ENCODE peak calls at places on chromosomes 13 and 19, in ten cellular contexts. One of them, this sample, is unnamed.
A peak's percentile ranks its signal among the peaks of the same experiment; 100 is the strongest.

GRCh38 chr19:17420267-17420924 is 549 bp downstream of the MVB12A start:
- ATAC-seq in HCT116: peak; percentile 64
- ATAC-seq in upper lobe of left lung: peak; percentile 37
- ATAC-seq in right lobe of liver: peak; percentile 42
- ATAC-seq in GM12878: peak; percentile 57
- ATAC-seq in K562: no peak
- ATAC-seq in body of pancreas: peak; percentile 2
- ATAC-seq in HepG2: peak; percentile 45
- ATAC-seq in heart left ventricle: peak; percentile 27
- ATAC-seq in gastrocnemius medialis: no peak
- ATAC-seq in this sample: peak; percentile 5

GRCh38 chr13:49021953-49022352 is 46.2 kb downstream of the FNDC3A start:
- ATAC-seq in upper lobe of left lung: no peak
- ATAC-seq in K562: no peak
- ATAC-seq in body of pancreas: no peak
- ATAC-seq in GM12878: peak; percentile 57
- ATAC-seq in gastrocnemius medialis: no peak
- ATAC-seq in right lobe of liver: no peak
- ATAC-seq in HepG2: no peak
- ATAC-seq in heart left ventricle: no peak
- ATAC-seq in HCT116: no peak
- ATAC-seq in this sample: no peak

GRCh38 chr13:26985285-26985878 is 186.2 kb downstream of the USP12 start:
- ATAC-seq in HCT116: peak; percentile 94
- ATAC-seq in gastrocnemius medialis: peak; percentile 80
- ATAC-seq in body of pancreas: peak; percentile 57
- ATAC-seq in GM12878: peak; percentile 91
- ATAC-seq in K562: peak; percentile 68
- ATAC-seq in HepG2: peak; percentile 36
- ATAC-seq in right lobe of liver: peak; percentile 66
- ATAC-seq in upper lobe of left lung: peak; percentile 80
- ATAC-seq in heart left ventricle: peak; percentile 73
- ATAC-seq in this sample: peak; percentile 53

GRCh38 chr13:22800726-22801401 is 379.9 kb upstream of the SGCG start:
- ATAC-seq in body of pancreas: no peak
- ATAC-seq in K562: no peak
- ATAC-seq in right lobe of liver: peak; percentile 68
- ATAC-seq in upper lobe of left lung: no peak
- ATAC-seq in HCT116: no peak
- ATAC-seq in HepG2: no peak
- ATAC-seq in heart left ventricle: peak; percentile 72
- ATAC-seq in GM12878: peak; percentile 40
- ATAC-seq in gastrocnemius medialis: no peak
- ATAC-seq in this sample: peak; percentile 58

GRCh38 chr19:2097330-2098327 is 914 bp downstream of the IZUMO4 start:
- ATAC-seq in heart left ventricle: no peak
- ATAC-seq in HCT116: no peak
- ATAC-seq in body of pancreas: peak; percentile 7
- ATAC-seq in GM12878: no peak
- ATAC-seq in HepG2: peak; percentile 5
- ATAC-seq in gastrocnemius medialis: no peak
- ATAC-seq in K562: no peak
- ATAC-seq in right lobe of liver: no peak
- ATAC-seq in upper lobe of left lung: no peak
- ATAC-seq in this sample: no peak

GRCh38 chr19:58304255-58304654 is 922 bp upstream of the ERVK3-1 start:
- ATAC-seq in HepG2: no peak
- ATAC-seq in HCT116: no peak
- ATAC-seq in body of pancreas: no peak
- ATAC-seq in upper lobe of left lung: no peak
- ATAC-seq in heart left ventricle: no peak
- ATAC-seq in gastrocnemius medialis: no peak
- ATAC-seq in GM12878: no peak
- ATAC-seq in K562: peak; percentile 67
- ATAC-seq in right lobe of liver: no peak
- ATAC-seq in this sample: no peak

GRCh38 chr13:26323764-26324163 is 69.8 kb downstream of the CDK8 start:
- ATAC-seq in body of pancreas: no peak
- ATAC-seq in right lobe of liver: no peak
- ATAC-seq in HCT116: no peak
- ATAC-seq in HepG2: no peak
- ATAC-seq in heart left ventricle: no peak
- ATAC-seq in gastrocnemius medialis: peak; percentile 42
- ATAC-seq in K562: no peak
- ATAC-seq in GM12878: peak; percentile 16
- ATAC-seq in upper lobe of left lung: no peak
- ATAC-seq in this sample: no peak

GRCh38 chr13:36551445-36551844 is 119.2 kb downstream of the CCNA1 start:
- ATAC-seq in gastrocnemius medialis: no peak
- ATAC-seq in body of pancreas: no peak
- ATAC-seq in HepG2: no peak
- ATAC-seq in right lobe of liver: no peak
- ATAC-seq in K562: no peak
- ATAC-seq in heart left ventricle: no peak
- ATAC-seq in HCT116: no peak
- ATAC-seq in upper lobe of left lung: no peak
- ATAC-seq in GM12878: no peak
- ATAC-seq in this sample: no peak

GRCh38 chr13:38538412-38538811 is 148.5 kb upstream of the FREM2 start:
- ATAC-seq in K562: no peak
- ATAC-seq in upper lobe of left lung: no peak
- ATAC-seq in gastrocnemius medialis: no peak
- ATAC-seq in heart left ventricle: no peak
- ATAC-seq in HCT116: no peak
- ATAC-seq in body of pancreas: no peak
- ATAC-seq in GM12878: no peak
- ATAC-seq in HepG2: no peak
- ATAC-seq in right lobe of liver: no peak
- ATAC-seq in this sample: no peak

GRCh38 chr13:99968521-99969367 is 2.8 kb downstream of the ZIC5 start:
- ATAC-seq in body of pancreas: peak; percentile 58
- ATAC-seq in HCT116: peak; percentile 32
- ATAC-seq in GM12878: no peak
- ATAC-seq in upper lobe of left lung: no peak
- ATAC-seq in heart left ventricle: peak; percentile 55
- ATAC-seq in gastrocnemius medialis: no peak
- ATAC-seq in HepG2: no peak
- ATAC-seq in right lobe of liver: peak; percentile 60
- ATAC-seq in K562: no peak
- ATAC-seq in this sample: peak; percentile 37

GRCh38 chr13:113845723-113846638 is 17.9 kb downstream of the GAS6 start:
- ATAC-seq in HCT116: no peak
- ATAC-seq in GM12878: no peak
- ATAC-seq in K562: no peak
- ATAC-seq in HepG2: no peak
- ATAC-seq in upper lobe of left lung: no peak
- ATAC-seq in right lobe of liver: peak; percentile 79
- ATAC-seq in body of pancreas: no peak
- ATAC-seq in gastrocnemius medialis: no peak
- ATAC-seq in heart left ventricle: no peak
- ATAC-seq in this sample: no peak

GRCh38 chr13:55783841-55784240 is 1356.9 kb upstream of the PRR20A start:
- ATAC-seq in GM12878: no peak
- ATAC-seq in upper lobe of left lung: no peak
- ATAC-seq in HCT116: no peak
- ATAC-seq in gastrocnemius medialis: no peak
- ATAC-seq in right lobe of liver: no peak
- ATAC-seq in body of pancreas: no peak
- ATAC-seq in K562: no peak
- ATAC-seq in heart left ventricle: no peak
- ATAC-seq in HepG2: no peak
- ATAC-seq in this sample: no peak

GRCh38 chr13:76815344-76815743 is 70.9 kb downstream of the KCTD12 start:
- ATAC-seq in upper lobe of left lung: no peak
- ATAC-seq in heart left ventricle: no peak
- ATAC-seq in HCT116: no peak
- ATAC-seq in K562: no peak
- ATAC-seq in body of pancreas: no peak
- ATAC-seq in gastrocnemius medialis: no peak
- ATAC-seq in GM12878: no peak
- ATAC-seq in HepG2: no peak
- ATAC-seq in right lobe of liver: no peak
- ATAC-seq in this sample: no peak

GRCh38 chr19:52689804-52690394 is 44.9 kb downstream of the ZNF611 start:
- ATAC-seq in right lobe of liver: peak; percentile 39
- ATAC-seq in HCT116: peak; percentile 53
- ATAC-seq in HepG2: peak; percentile 35
- ATAC-seq in gastrocnemius medialis: peak; percentile 63
- ATAC-seq in heart left ventricle: peak; percentile 56
- ATAC-seq in GM12878: peak; percentile 37
- ATAC-seq in K562: peak; percentile 32
- ATAC-seq in upper lobe of left lung: peak; percentile 58
- ATAC-seq in body of pancreas: peak; percentile 21
- ATAC-seq in this sample: peak; percentile 7

GRCh38 chr19:55278391-55279135 is 1.3 kb downstream of the HSPBP1 start:
- ATAC-seq in HCT116: no peak
- ATAC-seq in right lobe of liver: no peak
- ATAC-seq in heart left ventricle: no peak
- ATAC-seq in K562: no peak
- ATAC-seq in upper lobe of left lung: no peak
- ATAC-seq in body of pancreas: no peak
- ATAC-seq in HepG2: no peak
- ATAC-seq in gastrocnemius medialis: no peak
- ATAC-seq in GM12878: no peak
- ATAC-seq in this sample: no peak

GRCh38 chr19:55279376-55279772 is 536 bp downstream of the HSPBP1 start:
- ATAC-seq in heart left ventricle: no peak
- ATAC-seq in GM12878: no peak
- ATAC-seq in K562: no peak
- ATAC-seq in HCT116: no peak
- ATAC-seq in right lobe of liver: no peak
- ATAC-seq in gastrocnemius medialis: no peak
- ATAC-seq in body of pancreas: no peak
- ATAC-seq in HepG2: no peak
- ATAC-seq in upper lobe of left lung: no peak
- ATAC-seq in this sample: no peak

GRCh38 chr19:55276720-55277430 is 3.0 kb downstream of the HSPBP1 start:
- ATAC-seq in right lobe of liver: no peak
- ATAC-seq in GM12878: peak; percentile 24
- ATAC-seq in HepG2: no peak
- ATAC-seq in HCT116: no peak
- ATAC-seq in gastrocnemius medialis: no peak
- ATAC-seq in K562: no peak
- ATAC-seq in body of pancreas: no peak
- ATAC-seq in heart left ventricle: no peak
- ATAC-seq in upper lobe of left lung: no peak
- ATAC-seq in this sample: no peak

GRCh38 chr19:55277494-55277893 is 2.4 kb downstream of the HSPBP1 start:
- ATAC-seq in body of pancreas: no peak
- ATAC-seq in gastrocnemius medialis: no peak
- ATAC-seq in K562: no peak
- ATAC-seq in heart left ventricle: no peak
- ATAC-seq in HCT116: no peak
- ATAC-seq in GM12878: no peak
- ATAC-seq in right lobe of liver: no peak
- ATAC-seq in HepG2: no peak
- ATAC-seq in upper lobe of left lung: no peak
- ATAC-seq in this sample: no peak

GRCh38 chr19:55279773-55280643 is at the start of gene HSPBP1:
- ATAC-seq in HCT116: peak; percentile 94
- ATAC-seq in upper lobe of left lung: peak; percentile 95
- ATAC-seq in GM12878: peak; percentile 91
- ATAC-seq in K562: peak; percentile 92
- ATAC-seq in gastrocnemius medialis: peak; percentile 94
- ATAC-seq in heart left ventricle: peak; percentile 94
- ATAC-seq in body of pancreas: peak; percentile 95
- ATAC-seq in HepG2: peak; percentile 90
- ATAC-seq in right lobe of liver: peak; percentile 95
- ATAC-seq in this sample: peak; percentile 93
- TF ChIP-seq POLR2A in HCT116: no peak
- TF ChIP-seq POLR2A in upper lobe of left lung: no peak
- TF ChIP-seq POLR2A in GM12878: peak; percentile 84
- TF ChIP-seq POLR2A in K562: peak; percentile 76
- TF ChIP-seq POLR2A in gastrocnemius medialis: no peak
- TF ChIP-seq POLR2A in heart left ventricle: no peak
- TF ChIP-seq POLR2A in body of pancreas: peak; percentile 69
- TF ChIP-seq POLR2A in HepG2: peak; percentile 86
- TF ChIP-seq POLR2A in right lobe of liver: peak; percentile 23
- TF ChIP-seq POLR2A in this sample: peak; percentile 23

DNA sequence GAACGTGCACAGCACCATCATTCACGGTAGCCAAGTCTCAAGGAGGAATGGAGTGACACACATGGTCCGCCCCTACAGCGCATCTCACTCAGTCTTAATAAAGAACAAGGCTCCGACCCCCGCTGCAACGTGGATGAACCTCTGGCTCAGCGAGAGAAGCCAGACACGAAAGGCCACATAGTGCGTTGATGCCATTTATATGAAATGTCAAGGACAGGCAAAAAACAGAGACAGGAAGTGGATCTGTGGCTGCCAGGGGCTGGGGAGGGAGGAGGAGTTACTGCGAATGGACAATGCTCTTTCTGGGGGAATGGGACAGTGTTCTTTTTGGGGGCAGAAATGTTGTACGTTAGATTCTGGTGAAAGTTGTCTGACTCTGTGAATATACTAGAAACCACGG is 7.7 kb downstream of the CAPS start:
- ATAC-seq in heart left ventricle: no peak
- ATAC-seq in HCT116: no peak
- ATAC-seq in body of pancreas: no peak
- ATAC-seq in K562: no peak
- ATAC-seq in right lobe of liver: peak; percentile 21
- ATAC-seq in gastrocnemius medialis: no peak
- ATAC-seq in GM12878: no peak
- ATAC-seq in HepG2: no peak
- ATAC-seq in upper lobe of left lung: no peak
- ATAC-seq in this sample: no peak
- H3K36me3 ChIP-seq in heart left ventricle: peaks cover 98% of the 10 kb centered on the region
- H3K36me3 ChIP-seq in HCT116: peaks cover 36% of the 10 kb centered on the region
- H3K36me3 ChIP-seq in body of pancreas: peaks cover 13% of the 10 kb centered on the region
- H3K36me3 ChIP-seq in K562: peaks cover 94% of the 10 kb centered on the region
- H3K36me3 ChIP-seq in right lobe of liver: peaks cover 76% of the 10 kb centered on the region
- H3K36me3 ChIP-seq in gastrocnemius medialis: no peaks in the 10 kb centered on the region
- H3K36me3 ChIP-seq in GM12878: peaks cover 56% of the 10 kb centered on the region
- H3K36me3 ChIP-seq in HepG2: peaks cover 94% of the 10 kb centered on the region
- H3K36me3 ChIP-seq in upper lobe of left lung: peaks cover 97% of the 10 kb centered on the region
- H3K36me3 ChIP-seq in this sample: no peaks in the 10 kb centered on the region

GRCh38 chr13:78430811-78431210 is 172.5 kb downstream of the POU4F1 start:
- ATAC-seq in heart left ventricle: no peak
- ATAC-seq in GM12878: no peak
- ATAC-seq in upper lobe of left lung: no peak
- ATAC-seq in gastrocnemius medialis: no peak
- ATAC-seq in HCT116: no peak
- ATAC-seq in HepG2: no peak
- ATAC-seq in right lobe of liver: no peak
- ATAC-seq in K562: no peak
- ATAC-seq in body of pancreas: no peak
- ATAC-seq in this sample: no peak
- H3K4me3 ChIP-seq in heart left ventricle: no peak overlapping the region
- H3K4me3 ChIP-seq in GM12878: no peak overlapping the region
- H3K4me3 ChIP-seq in upper lobe of left lung: no peak overlapping the region
- H3K4me3 ChIP-seq in gastrocnemius medialis: no peak overlapping the region
- H3K4me3 ChIP-seq in HCT116: no peak overlapping the region
- H3K4me3 ChIP-seq in HepG2: no peak overlapping the region
- H3K4me3 ChIP-seq in right lobe of liver: no peak overlapping the region
- H3K4me3 ChIP-seq in K562: no peak overlapping the region
- H3K4me3 ChIP-seq in body of pancreas: no peak overlapping the region
- H3K4me3 ChIP-seq in this sample: no peak overlapping the region

DNA sequence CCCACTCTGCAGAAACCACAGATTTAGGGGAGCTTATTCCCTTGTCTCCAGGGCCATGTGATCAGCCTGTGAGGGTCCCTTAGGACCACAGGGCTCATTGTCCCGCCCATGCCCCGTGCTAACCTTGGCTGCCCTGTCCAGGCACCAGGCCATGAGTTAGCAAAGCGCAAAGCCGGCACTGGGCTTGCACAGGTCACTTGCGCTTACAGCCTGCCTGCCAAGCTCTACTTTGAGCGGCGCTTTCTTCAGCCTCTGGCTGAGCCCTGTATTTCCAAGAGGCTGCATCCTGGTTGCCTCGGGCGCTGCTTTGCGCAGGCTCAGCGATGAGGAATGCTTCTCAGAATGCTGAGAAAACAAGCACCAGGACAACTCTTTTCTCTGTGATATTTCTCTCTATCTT is 188.0 kb downstream of the TDRD3 start:
- ATAC-seq in upper lobe of left lung: peak; percentile 37
- ATAC-seq in body of pancreas: no peak
- ATAC-seq in K562: no peak
- ATAC-seq in right lobe of liver: no peak
- ATAC-seq in GM12878: no peak
- ATAC-seq in gastrocnemius medialis: no peak
- ATAC-seq in HCT116: no peak
- ATAC-seq in HepG2: peak; percentile 55
- ATAC-seq in heart left ventricle: no peak
- ATAC-seq in this sample: peak; percentile 37
- TF ChIP-seq POLR2A in upper lobe of left lung: no peak
- TF ChIP-seq POLR2A in body of pancreas: no peak
- TF ChIP-seq POLR2A in K562: no peak
- TF ChIP-seq POLR2A in right lobe of liver: no peak
- TF ChIP-seq POLR2A in GM12878: no peak
- TF ChIP-seq POLR2A in gastrocnemius medialis: no peak
- TF ChIP-seq POLR2A in HCT116: no peak
- TF ChIP-seq POLR2A in HepG2: no peak
- TF ChIP-seq POLR2A in heart left ventricle: no peak
- TF ChIP-seq POLR2A in this sample: no peak